ENCODE peak calls at places on chromosomes 16 and 17, in five cellular contexts. One of them, this sample, is unnamed.

GRCh38 chr17:41065829-41066624 is at the start of gene KRTAP2-4:
- DNase-seq in hepatocyte: no peak
- DNase-seq in PC-3: peak
- DNase-seq in GM23338: no peak
- DNase-seq in GM23248: peak
- DNase-seq in this sample: no peak

GRCh38 chr17:35117984-35118383 is 1.7 kb downstream of the RAD51D start:
- DNase-seq in GM23248: peak
- DNase-seq in GM23338: no peak
- DNase-seq in hepatocyte: no peak
- DNase-seq in PC-3: peak
- DNase-seq in this sample: no peak

GRCh38 chr16:46582313-46582712 is 38.9 kb downstream of the SHCBP1 start:
- DNase-seq in PC-3: no peak
- DNase-seq in hepatocyte: no peak
- DNase-seq in GM23338: no peak
- DNase-seq in GM23248: no peak
- DNase-seq in this sample: no peak

GRCh38 chr16:85658504-85659326 is 30.0 kb downstream of the GINS2 start:
- DNase-seq in hepatocyte: no peak
- DNase-seq in GM23248: no peak
- DNase-seq in GM23338: no peak
- DNase-seq in PC-3: no peak
- DNase-seq in this sample: no peak

GRCh38 chr16:66900721-66901441 is 17.8 kb downstream of the CDH16 start:
- DNase-seq in PC-3: no peak
- DNase-seq in GM23248: no peak
- DNase-seq in GM23338: no peak
- DNase-seq in hepatocyte: peak
- DNase-seq in this sample: no peak

GRCh38 chr16:46689492-46690280 is at the start of gene ORC6:
- DNase-seq in hepatocyte: peak
- DNase-seq in GM23338: peak
- DNase-seq in PC-3: peak
- DNase-seq in GM23248: peak
- DNase-seq in this sample: peak

GRCh38 chr16:928526-928925 is 42.3 kb downstream of the LMF1 start:
- DNase-seq in PC-3: no peak
- DNase-seq in GM23338: no peak
- DNase-seq in GM23248: no peak
- DNase-seq in hepatocyte: no peak
- DNase-seq in this sample: no peak

GRCh38 chr16:3054965-3055733 is 8.8 kb downstream of the MMP25 start:
- DNase-seq in hepatocyte: no peak
- DNase-seq in GM23338: no peak
- DNase-seq in PC-3: no peak
- DNase-seq in GM23248: no peak
- DNase-seq in this sample: no peak

GRCh38 chr16:17228708-17229055 is 242.1 kb downstream of the XYLT1 start:
- DNase-seq in GM23338: no peak
- DNase-seq in PC-3: no peak
- DNase-seq in GM23248: no peak
- DNase-seq in hepatocyte: no peak
- DNase-seq in this sample: no peak

GRCh38 chr17:63475491-63476412 is 1.1 kb upstream of the ACE start:
- DNase-seq in GM23248: no peak
- DNase-seq in PC-3: no peak
- DNase-seq in hepatocyte: no peak
- DNase-seq in GM23338: peak
- DNase-seq in this sample: no peak

GRCh38 chr17:63476494-63476856 is 386 bp upstream of the ACE start:
- DNase-seq in PC-3: peak
- DNase-seq in hepatocyte: peak
- DNase-seq in GM23248: peak
- DNase-seq in GM23338: peak
- DNase-seq in this sample: peak

GRCh38 chr17:63474914-63475460 is 1.9 kb upstream of the ACE start:
- DNase-seq in hepatocyte: no peak
- DNase-seq in GM23248: no peak
- DNase-seq in PC-3: no peak
- DNase-seq in GM23338: no peak
- DNase-seq in this sample: no peak

GRCh38 chr17:63477471-63478440 is 895 bp downstream of the ACE start:
- DNase-seq in hepatocyte: peak
- DNase-seq in GM23338: no peak
- DNase-seq in PC-3: peak
- DNase-seq in GM23248: peak
- DNase-seq in this sample: peak

GRCh38 chr17:63476857-63477470 is at the start of gene ACE:
- DNase-seq in GM23338: peak
- DNase-seq in GM23248: peak
- DNase-seq in PC-3: peak
- DNase-seq in hepatocyte: peak
- DNase-seq in this sample: peak
- TF ChIP-seq EZH2 in GM23338: no peak
- TF ChIP-seq EZH2 in GM23248: no peak
- TF ChIP-seq EZH2 in PC-3: no peak
- TF ChIP-seq EZH2 in hepatocyte: no peak
- TF ChIP-seq EZH2 in this sample: no peak

DNA sequence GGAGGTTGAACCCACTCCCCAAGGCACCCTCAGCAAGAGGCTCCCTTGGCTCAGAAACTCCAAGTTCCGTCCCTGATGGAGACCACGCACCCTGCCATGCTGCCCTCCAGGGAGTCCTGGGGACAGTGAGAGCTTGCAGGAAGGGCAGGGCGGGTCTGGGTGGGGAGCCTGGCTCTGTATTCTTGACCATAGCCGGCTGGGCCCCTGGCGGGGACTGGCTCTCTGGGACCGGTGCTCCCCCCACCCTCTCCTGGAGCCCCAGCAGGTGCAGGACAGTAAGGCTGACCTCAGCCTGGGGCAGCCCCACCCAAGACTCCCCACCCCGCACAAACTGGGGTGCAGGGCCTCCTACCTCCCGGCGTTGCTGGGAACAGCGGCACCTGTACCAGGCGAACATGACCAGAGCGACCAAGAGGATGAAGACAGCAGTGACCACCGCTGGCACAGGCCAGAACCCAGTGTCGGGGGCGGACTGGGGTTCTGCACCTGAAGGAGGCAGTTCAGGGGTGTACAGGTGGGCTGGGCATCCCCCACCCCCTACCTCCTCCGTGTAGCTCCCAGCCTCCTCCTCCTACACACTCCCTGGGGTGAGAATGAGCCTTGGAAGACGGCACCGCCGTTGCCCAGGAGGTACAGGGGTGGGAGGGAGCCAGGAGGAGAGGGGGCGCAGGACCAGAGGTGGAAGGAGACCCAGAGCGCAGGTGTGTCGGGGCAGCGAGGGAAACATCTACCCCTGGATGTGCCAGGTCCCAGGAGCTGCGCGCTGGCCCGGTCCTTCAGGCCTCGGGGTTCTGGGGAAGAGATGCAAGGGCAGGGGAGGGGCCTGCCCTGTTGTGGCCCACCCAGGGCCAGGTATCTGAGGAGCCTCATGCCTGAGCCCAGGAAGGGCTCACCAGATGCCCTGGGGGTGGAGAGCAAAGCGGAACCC is 5.4 kb upstream of the CD7 start:
- DNase-seq in GM23248: no peak
- DNase-seq in hepatocyte: no peak
- DNase-seq in GM23338: no peak
- DNase-seq in PC-3: no peak
- DNase-seq in this sample: no peak
- H2AFZ ChIP-seq in GM23248: no peak
- H2AFZ ChIP-seq in hepatocyte: no peak
- H2AFZ ChIP-seq in GM23338: no peak
- H2AFZ ChIP-seq in PC-3: no peak
- H2AFZ ChIP-seq in this sample: no peak

GRCh38 chr16:53782148-53782547 is 78.2 kb downstream of the FTO start:
- DNase-seq in PC-3: peak
- DNase-seq in GM23248: no peak
- DNase-seq in GM23338: no peak
- DNase-seq in hepatocyte: no peak
- DNase-seq in this sample: no peak
- TF ChIP-seq EZH2 in PC-3: no peak
- TF ChIP-seq EZH2 in GM23248: no peak
- TF ChIP-seq EZH2 in GM23338: no peak
- TF ChIP-seq EZH2 in hepatocyte: no peak
- TF ChIP-seq EZH2 in this sample: no peak

GRCh38 chr17:32161506-32162365 is 19.4 kb downstream of the RHOT1 start:
- DNase-seq in PC-3: peak
- DNase-seq in GM23338: no peak
- DNase-seq in hepatocyte: no peak
- DNase-seq in GM23248: peak
- DNase-seq in this sample: peak
- H2AFZ ChIP-seq in PC-3: no peak
- H2AFZ ChIP-seq in GM23338: no peak
- H2AFZ ChIP-seq in hepatocyte: no peak
- H2AFZ ChIP-seq in GM23248: no peak
- H2AFZ ChIP-seq in this sample: no peak

DNA sequence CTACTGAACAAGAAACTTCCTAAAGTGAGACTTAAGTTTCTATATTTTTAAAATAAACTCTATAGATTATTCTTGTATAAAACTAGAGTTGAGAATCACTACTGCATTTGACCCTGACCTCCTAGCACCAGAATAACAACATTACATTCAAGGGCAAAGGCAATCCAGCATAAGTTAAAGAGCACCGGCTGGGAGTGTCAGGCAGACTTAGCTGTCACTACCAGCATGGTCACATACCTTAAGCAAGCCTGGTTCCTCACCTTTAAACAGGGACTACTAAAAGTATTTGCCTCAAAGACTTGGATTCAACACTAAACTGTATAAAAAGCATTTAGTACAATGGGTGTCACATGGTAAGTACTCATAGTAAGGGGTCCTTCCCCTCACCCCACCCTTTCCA is 90.4 kb downstream of the SSH2 start:
- DNase-seq in hepatocyte: no peak
- DNase-seq in GM23248: no peak
- DNase-seq in PC-3: no peak
- DNase-seq in GM23338: no peak
- DNase-seq in this sample: no peak
- TF ChIP-seq EZH2 in hepatocyte: no peak
- TF ChIP-seq EZH2 in GM23248: no peak
- TF ChIP-seq EZH2 in PC-3: no peak
- TF ChIP-seq EZH2 in GM23338: no peak
- TF ChIP-seq EZH2 in this sample: no peak

GRCh38 chr17:10698116-10698818 is 873 bp downstream of the ADPRM start:
- DNase-seq in hepatocyte: no peak
- DNase-seq in PC-3: peak
- DNase-seq in GM23338: peak
- DNase-seq in GM23248: peak
- DNase-seq in this sample: no peak
- H2AFZ ChIP-seq in hepatocyte: peak
- H2AFZ ChIP-seq in PC-3: peak
- H2AFZ ChIP-seq in GM23338: peak
- H2AFZ ChIP-seq in GM23248: peak
- H2AFZ ChIP-seq in this sample: peak

GRCh38 chr17:55266958-55267688 is 2.4 kb downstream of the HLF start:
- DNase-seq in PC-3: no peak
- DNase-seq in hepatocyte: no peak
- DNase-seq in GM23248: peak
- DNase-seq in GM23338: no peak
- DNase-seq in this sample: no peak

GRCh38 chr17:55264640-55265298 is at the start of gene HLF:
- DNase-seq in GM23338: peak
- DNase-seq in PC-3: peak
- DNase-seq in hepatocyte: peak
- DNase-seq in GM23248: peak
- DNase-seq in this sample: peak

GRCh38 chr17:55265434-55266021 is 768 bp downstream of the HLF start:
- DNase-seq in GM23338: peak
- DNase-seq in hepatocyte: no peak
- DNase-seq in PC-3: no peak
- DNase-seq in GM23248: peak
- DNase-seq in this sample: no peak

GRCh38 chr17:55267777-55268648 is 3.3 kb downstream of the HLF start:
- DNase-seq in PC-3: no peak
- DNase-seq in GM23338: no peak
- DNase-seq in hepatocyte: no peak
- DNase-seq in GM23248: no peak
- DNase-seq in this sample: no peak

DNA sequence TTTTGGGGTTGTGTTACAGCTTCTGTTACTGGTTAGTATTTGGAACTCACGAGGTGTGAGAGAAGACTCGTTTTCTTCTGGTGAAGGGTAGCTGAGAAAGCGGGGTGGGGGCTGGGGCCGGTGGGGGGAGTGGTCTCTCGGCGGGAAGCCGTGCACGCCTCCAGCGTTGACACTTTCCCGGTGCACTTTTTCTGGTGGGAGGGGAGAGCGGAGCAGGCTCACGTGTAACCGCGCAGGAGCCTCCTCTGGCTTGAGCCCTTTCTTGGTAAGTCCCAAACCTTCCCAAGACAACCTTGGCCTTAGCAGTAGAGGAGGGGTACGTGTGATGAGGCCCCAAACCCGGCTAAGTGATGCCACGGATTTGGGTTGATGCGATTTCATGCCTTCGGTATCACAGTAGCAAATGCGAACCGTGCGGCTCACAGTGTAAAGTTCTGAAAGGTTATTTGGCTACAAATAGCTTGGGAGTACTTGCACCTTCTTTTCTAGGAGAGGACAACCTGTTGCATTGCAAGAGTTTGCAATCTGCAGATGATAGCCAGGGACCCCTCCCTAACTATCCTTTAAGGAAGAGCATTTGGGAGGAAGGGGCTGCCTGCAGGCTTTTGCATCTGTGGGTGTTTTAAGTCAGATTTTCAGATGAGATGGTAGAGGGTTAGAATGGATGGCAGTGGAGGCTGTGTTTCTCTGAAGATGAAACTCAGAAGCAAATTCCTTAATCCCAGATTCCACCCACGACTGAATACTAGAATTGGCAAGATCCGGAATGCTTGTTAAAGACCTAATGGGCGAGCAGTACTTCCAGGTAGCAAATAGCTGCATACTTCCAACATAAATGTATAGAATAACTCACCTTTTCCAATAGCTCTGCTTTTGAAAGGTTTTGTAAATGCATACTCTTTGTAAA is 1.5 kb downstream of the HLF start:
- DNase-seq in hepatocyte: no peak
- DNase-seq in GM23338: peak
- DNase-seq in PC-3: no peak
- DNase-seq in GM23248: peak
- DNase-seq in this sample: no peak
- TF ChIP-seq EZH2 in hepatocyte: no peak
- TF ChIP-seq EZH2 in GM23338: no peak
- TF ChIP-seq EZH2 in PC-3: no peak
- TF ChIP-seq EZH2 in GM23248: no peak
- TF ChIP-seq EZH2 in this sample: peak

GRCh38 chr17:3513305-3514035 is 37.7 kb downstream of the ASPA start:
- DNase-seq in PC-3: no peak
- DNase-seq in GM23248: no peak
- DNase-seq in hepatocyte: no peak
- DNase-seq in GM23338: no peak
- DNase-seq in this sample: no peak
- H2AFZ ChIP-seq in PC-3: no peak
- H2AFZ ChIP-seq in GM23248: peak
- H2AFZ ChIP-seq in hepatocyte: no peak
- H2AFZ ChIP-seq in GM23338: peak
- H2AFZ ChIP-seq in this sample: no peak